ENCODE peak calls at places on chromosomes 13 and 19, in five cellular contexts. One of them, this sample, is unnamed.

GRCh38 chr19:13090511-13091231 is 12.0 kb downstream of the LYL1 start:
- DNase-seq in NCI-H460: no peak
- DNase-seq in HS-27A: no peak
- DNase-seq in T-helper 1 cell: no peak
- DNase-seq in stimulated activated CD8-positive, alpha-beta memory T cell treated with anti-CD3 and anti-CD28 coated beads, Interleukin-4, amount 100 ng/mL, for 1 hour: no peak
- DNase-seq in this sample: no peak

GRCh38 chr13:97982286-97982685 is 28.8 kb downstream of the IPO5 start:
- DNase-seq in NCI-H460: no peak
- DNase-seq in HS-27A: no peak
- DNase-seq in T-helper 1 cell: no peak
- DNase-seq in stimulated activated CD8-positive, alpha-beta memory T cell treated with anti-CD3 and anti-CD28 coated beads, Interleukin-4, amount 100 ng/mL, for 1 hour: no peak
- DNase-seq in this sample: no peak

GRCh38 chr13:98390086-98390697 is 186.7 kb downstream of the STK24 start:
- DNase-seq in NCI-H460: no peak
- DNase-seq in HS-27A: no peak
- DNase-seq in T-helper 1 cell: no peak
- DNase-seq in stimulated activated CD8-positive, alpha-beta memory T cell treated with anti-CD3 and anti-CD28 coated beads, Interleukin-4, amount 100 ng/mL, for 1 hour: no peak
- DNase-seq in this sample: no peak

GRCh38 chr19:18308051-18308947 is 14.6 kb downstream of the LSM4 start:
- DNase-seq in NCI-H460: no peak
- DNase-seq in HS-27A: no peak
- DNase-seq in T-helper 1 cell: no peak
- DNase-seq in stimulated activated CD8-positive, alpha-beta memory T cell treated with anti-CD3 and anti-CD28 coated beads, Interleukin-4, amount 100 ng/mL, for 1 hour: no peak
- DNase-seq in this sample: no peak

GRCh38 chr19:3366761-3367571 is 583 bp downstream of the NFIC start:
- DNase-seq in NCI-H460: no peak
- DNase-seq in HS-27A: no peak
- DNase-seq in T-helper 1 cell: no peak
- DNase-seq in stimulated activated CD8-positive, alpha-beta memory T cell treated with anti-CD3 and anti-CD28 coated beads, Interleukin-4, amount 100 ng/mL, for 1 hour: no peak
- DNase-seq in this sample: no peak

GRCh38 chr13:89726690-89727435 is 1620.6 kb upstream of the MIR17HG start:
- DNase-seq in NCI-H460: no peak
- DNase-seq in HS-27A: no peak
- DNase-seq in T-helper 1 cell: no peak
- DNase-seq in stimulated activated CD8-positive, alpha-beta memory T cell treated with anti-CD3 and anti-CD28 coated beads, Interleukin-4, amount 100 ng/mL, for 1 hour: no peak
- DNase-seq in this sample: no peak

GRCh38 chr13:94842901-94843300 is 130.6 kb upstream of the SOX21 start:
- DNase-seq in NCI-H460: no peak
- DNase-seq in HS-27A: no peak
- DNase-seq in T-helper 1 cell: no peak
- DNase-seq in stimulated activated CD8-positive, alpha-beta memory T cell treated with anti-CD3 and anti-CD28 coated beads, Interleukin-4, amount 100 ng/mL, for 1 hour: no peak
- DNase-seq in this sample: no peak

GRCh38 chr19:29483641-29483920 is 42.2 kb upstream of the VSTM2B start:
- DNase-seq in NCI-H460: no peak
- DNase-seq in HS-27A: no peak
- DNase-seq in T-helper 1 cell: no peak
- DNase-seq in stimulated activated CD8-positive, alpha-beta memory T cell treated with anti-CD3 and anti-CD28 coated beads, Interleukin-4, amount 100 ng/mL, for 1 hour: no peak
- DNase-seq in this sample: no peak

GRCh38 chr13:59745395-59745788 is 418.3 kb downstream of the DIAPH3 start:
- DNase-seq in NCI-H460: no peak
- DNase-seq in HS-27A: no peak
- DNase-seq in T-helper 1 cell: no peak
- DNase-seq in stimulated activated CD8-positive, alpha-beta memory T cell treated with anti-CD3 and anti-CD28 coated beads, Interleukin-4, amount 100 ng/mL, for 1 hour: no peak
- DNase-seq in this sample: no peak

GRCh38 chr19:15187026-15188007 is 13.5 kb downstream of the NOTCH3 start:
- DNase-seq in NCI-H460: peak; percentile 22
- DNase-seq in HS-27A: no peak
- DNase-seq in T-helper 1 cell: no peak
- DNase-seq in stimulated activated CD8-positive, alpha-beta memory T cell treated with anti-CD3 and anti-CD28 coated beads, Interleukin-4, amount 100 ng/mL, for 1 hour: no peak
- DNase-seq in this sample: no peak

GRCh38 chr13:101487046-101487830 is 34.8 kb downstream of the ITGBL1 start:
- DNase-seq in NCI-H460: no peak
- DNase-seq in HS-27A: no peak
- DNase-seq in T-helper 1 cell: no peak
- DNase-seq in stimulated activated CD8-positive, alpha-beta memory T cell treated with anti-CD3 and anti-CD28 coated beads, Interleukin-4, amount 100 ng/mL, for 1 hour: no peak
- DNase-seq in this sample: no peak

GRCh38 chr13:28337196-28338045 is 157.5 kb downstream of the FLT1 start:
- DNase-seq in NCI-H460: no peak
- DNase-seq in HS-27A: no peak
- DNase-seq in T-helper 1 cell: no peak
- DNase-seq in stimulated activated CD8-positive, alpha-beta memory T cell treated with anti-CD3 and anti-CD28 coated beads, Interleukin-4, amount 100 ng/mL, for 1 hour: no peak
- DNase-seq in this sample: no peak

GRCh38 chr13:54486421-54487166 is 1458.0 kb downstream of the OLFM4 start:
- DNase-seq in NCI-H460: no peak
- DNase-seq in HS-27A: no peak
- DNase-seq in T-helper 1 cell: no peak
- DNase-seq in stimulated activated CD8-positive, alpha-beta memory T cell treated with anti-CD3 and anti-CD28 coated beads, Interleukin-4, amount 100 ng/mL, for 1 hour: no peak
- DNase-seq in this sample: no peak

GRCh38 chr19:18284710-18285430 is 3.4 kb upstream of the JUND start:
- DNase-seq in NCI-H460: no peak
- DNase-seq in HS-27A: no peak
- DNase-seq in T-helper 1 cell: no peak
- DNase-seq in stimulated activated CD8-positive, alpha-beta memory T cell treated with anti-CD3 and anti-CD28 coated beads, Interleukin-4, amount 100 ng/mL, for 1 hour: no peak
- DNase-seq in this sample: no peak

GRCh38 chr19:17294051-17294891 is 9.0 kb downstream of the ABHD8 start:
- DNase-seq in NCI-H460: peak; percentile 37
- DNase-seq in HS-27A: no peak
- DNase-seq in T-helper 1 cell: peak; percentile 38
- DNase-seq in stimulated activated CD8-positive, alpha-beta memory T cell treated with anti-CD3 and anti-CD28 coated beads, Interleukin-4, amount 100 ng/mL, for 1 hour: no peak
- DNase-seq in this sample: no peak

GRCh38 chr19:9406798-9407352 is 28.5 kb downstream of the ZNF266 start:
- DNase-seq in NCI-H460: no peak
- DNase-seq in HS-27A: peak; percentile 57
- DNase-seq in T-helper 1 cell: peak; percentile 19
- DNase-seq in stimulated activated CD8-positive, alpha-beta memory T cell treated with anti-CD3 and anti-CD28 coated beads, Interleukin-4, amount 100 ng/mL, for 1 hour: peak; percentile 6
- DNase-seq in this sample: no peak

GRCh38 chr13:98108330-98108729 is 34.6 kb upstream of the FARP1 start:
- DNase-seq in NCI-H460: no peak
- DNase-seq in HS-27A: no peak
- DNase-seq in T-helper 1 cell: no peak
- DNase-seq in stimulated activated CD8-positive, alpha-beta memory T cell treated with anti-CD3 and anti-CD28 coated beads, Interleukin-4, amount 100 ng/mL, for 1 hour: no peak
- DNase-seq in this sample: no peak

GRCh38 chr13:63351081-63351480 is 1935.4 kb upstream of the PCDH20 start:
- DNase-seq in NCI-H460: no peak
- DNase-seq in HS-27A: no peak
- DNase-seq in T-helper 1 cell: no peak
- DNase-seq in stimulated activated CD8-positive, alpha-beta memory T cell treated with anti-CD3 and anti-CD28 coated beads, Interleukin-4, amount 100 ng/mL, for 1 hour: no peak
- DNase-seq in this sample: no peak

GRCh38 chr13:78228211-78228610 is 309.6 kb upstream of the EDNRB start:
- DNase-seq in NCI-H460: no peak
- DNase-seq in HS-27A: no peak
- DNase-seq in T-helper 1 cell: no peak
- DNase-seq in stimulated activated CD8-positive, alpha-beta memory T cell treated with anti-CD3 and anti-CD28 coated beads, Interleukin-4, amount 100 ng/mL, for 1 hour: no peak
- DNase-seq in this sample: no peak

GRCh38 chr19:5193192-5193591 is 147.4 kb downstream of the PTPRS start:
- DNase-seq in NCI-H460: no peak
- DNase-seq in HS-27A: no peak
- DNase-seq in T-helper 1 cell: no peak
- DNase-seq in stimulated activated CD8-positive, alpha-beta memory T cell treated with anti-CD3 and anti-CD28 coated beads, Interleukin-4, amount 100 ng/mL, for 1 hour: no peak
- DNase-seq in this sample: no peak

GRCh38 chr19:48835734-48836088 is 580 bp downstream of the HSD17B14 start:
- DNase-seq in NCI-H460: peak; percentile 84
- DNase-seq in HS-27A: peak; percentile 72
- DNase-seq in T-helper 1 cell: peak; percentile 81
- DNase-seq in stimulated activated CD8-positive, alpha-beta memory T cell treated with anti-CD3 and anti-CD28 coated beads, Interleukin-4, amount 100 ng/mL, for 1 hour: peak; percentile 87
- DNase-seq in this sample: no peak

GRCh38 chr13:82739881-82740280 is 1142.4 kb downstream of the SLITRK1 start:
- DNase-seq in NCI-H460: no peak
- DNase-seq in HS-27A: no peak
- DNase-seq in T-helper 1 cell: no peak
- DNase-seq in stimulated activated CD8-positive, alpha-beta memory T cell treated with anti-CD3 and anti-CD28 coated beads, Interleukin-4, amount 100 ng/mL, for 1 hour: no peak
- DNase-seq in this sample: no peak

GRCh38 chr19:16951529-16951928 is 62.7 kb downstream of the F2RL3 start:
- DNase-seq in NCI-H460: no peak
- DNase-seq in HS-27A: no peak
- DNase-seq in T-helper 1 cell: no peak
- DNase-seq in stimulated activated CD8-positive, alpha-beta memory T cell treated with anti-CD3 and anti-CD28 coated beads, Interleukin-4, amount 100 ng/mL, for 1 hour: no peak
- DNase-seq in this sample: no peak

GRCh38 chr13:37561031-37561430 is 37.5 kb downstream of the POSTN start:
- DNase-seq in NCI-H460: no peak
- DNase-seq in HS-27A: no peak
- DNase-seq in T-helper 1 cell: no peak
- DNase-seq in stimulated activated CD8-positive, alpha-beta memory T cell treated with anti-CD3 and anti-CD28 coated beads, Interleukin-4, amount 100 ng/mL, for 1 hour: no peak
- DNase-seq in this sample: no peak

GRCh38 chr13:111663505-111663904 is 343.1 kb downstream of the TEX29 start:
- DNase-seq in NCI-H460: no peak
- DNase-seq in HS-27A: no peak
- DNase-seq in T-helper 1 cell: no peak
- DNase-seq in stimulated activated CD8-positive, alpha-beta memory T cell treated with anti-CD3 and anti-CD28 coated beads, Interleukin-4, amount 100 ng/mL, for 1 hour: no peak
- DNase-seq in this sample: no peak

GRCh38 chr13:20193924-20194631 is 1.3 kb upstream of the GJB2 start:
- DNase-seq in NCI-H460: no peak
- DNase-seq in HS-27A: no peak
- DNase-seq in T-helper 1 cell: no peak
- DNase-seq in stimulated activated CD8-positive, alpha-beta memory T cell treated with anti-CD3 and anti-CD28 coated beads, Interleukin-4, amount 100 ng/mL, for 1 hour: no peak
- DNase-seq in this sample: no peak

GRCh38 chr19:48551437-48552302 is at the start of gene SULT2B1:
- DNase-seq in NCI-H460: no peak
- DNase-seq in HS-27A: no peak
- DNase-seq in T-helper 1 cell: no peak
- DNase-seq in stimulated activated CD8-positive, alpha-beta memory T cell treated with anti-CD3 and anti-CD28 coated beads, Interleukin-4, amount 100 ng/mL, for 1 hour: no peak
- DNase-seq in this sample: no peak

GRCh38 chr19:47609885-47610545 is 1.1 kb downstream of the BICRA start:
- DNase-seq in NCI-H460: no peak
- DNase-seq in HS-27A: no peak
- DNase-seq in T-helper 1 cell: peak; percentile 38
- DNase-seq in stimulated activated CD8-positive, alpha-beta memory T cell treated with anti-CD3 and anti-CD28 coated beads, Interleukin-4, amount 100 ng/mL, for 1 hour: peak; percentile 26
- DNase-seq in this sample: no peak

GRCh38 chr19:38506723-38507550 is 73.4 kb downstream of the RYR1 start:
- DNase-seq in NCI-H460: peak; percentile 97
- DNase-seq in HS-27A: no peak
- DNase-seq in T-helper 1 cell: peak; percentile 83
- DNase-seq in stimulated activated CD8-positive, alpha-beta memory T cell treated with anti-CD3 and anti-CD28 coated beads, Interleukin-4, amount 100 ng/mL, for 1 hour: peak; percentile 73
- DNase-seq in this sample: no peak

GRCh38 chr13:93861818-93862217 is 617.7 kb downstream of the DCT start:
- DNase-seq in NCI-H460: peak; percentile 40
- DNase-seq in HS-27A: no peak
- DNase-seq in T-helper 1 cell: no peak
- DNase-seq in stimulated activated CD8-positive, alpha-beta memory T cell treated with anti-CD3 and anti-CD28 coated beads, Interleukin-4, amount 100 ng/mL, for 1 hour: no peak
- DNase-seq in this sample: no peak

GRCh38 chr13:50468849-50469669 is 374.4 kb downstream of the DLEU7 start:
- DNase-seq in NCI-H460: no peak
- DNase-seq in HS-27A: no peak
- DNase-seq in T-helper 1 cell: no peak
- DNase-seq in stimulated activated CD8-positive, alpha-beta memory T cell treated with anti-CD3 and anti-CD28 coated beads, Interleukin-4, amount 100 ng/mL, for 1 hour: no peak
- DNase-seq in this sample: no peak

GRCh38 chr19:41993612-41994483 is at the start of gene ATP1A3:
- DNase-seq in NCI-H460: peak; percentile 25
- DNase-seq in HS-27A: no peak
- DNase-seq in T-helper 1 cell: peak; percentile 61
- DNase-seq in stimulated activated CD8-positive, alpha-beta memory T cell treated with anti-CD3 and anti-CD28 coated beads, Interleukin-4, amount 100 ng/mL, for 1 hour: peak; percentile 33
- DNase-seq in this sample: no peak

GRCh38 chr13:36432106-36432544 is at the start of gene CCNA1:
- DNase-seq in NCI-H460: no peak
- DNase-seq in HS-27A: no peak
- DNase-seq in T-helper 1 cell: no peak
- DNase-seq in stimulated activated CD8-positive, alpha-beta memory T cell treated with anti-CD3 and anti-CD28 coated beads, Interleukin-4, amount 100 ng/mL, for 1 hour: no peak
- DNase-seq in this sample: no peak

GRCh38 chr13:99380921-99381645 is 73.9 kb upstream of the GPR183 start:
- DNase-seq in NCI-H460: no peak
- DNase-seq in HS-27A: no peak
- DNase-seq in T-helper 1 cell: no peak
- DNase-seq in stimulated activated CD8-positive, alpha-beta memory T cell treated with anti-CD3 and anti-CD28 coated beads, Interleukin-4, amount 100 ng/mL, for 1 hour: no peak
- DNase-seq in this sample: no peak

GRCh38 chr19:11624064-11624463 is 26.8 kb downstream of the ZNF627 start:
- DNase-seq in NCI-H460: no peak
- DNase-seq in HS-27A: no peak
- DNase-seq in T-helper 1 cell: no peak
- DNase-seq in stimulated activated CD8-positive, alpha-beta memory T cell treated with anti-CD3 and anti-CD28 coated beads, Interleukin-4, amount 100 ng/mL, for 1 hour: no peak
- DNase-seq in this sample: no peak

GRCh38 chr19:17982430-17982829 is 15.5 kb downstream of the KCNN1 start:
- DNase-seq in NCI-H460: no peak
- DNase-seq in HS-27A: no peak
- DNase-seq in T-helper 1 cell: no peak
- DNase-seq in stimulated activated CD8-positive, alpha-beta memory T cell treated with anti-CD3 and anti-CD28 coated beads, Interleukin-4, amount 100 ng/mL, for 1 hour: no peak
- DNase-seq in this sample: no peak

GRCh38 chr19:33040994-33041827 is 23.5 kb downstream of the RHPN2 start:
- DNase-seq in NCI-H460: no peak
- DNase-seq in HS-27A: no peak
- DNase-seq in T-helper 1 cell: no peak
- DNase-seq in stimulated activated CD8-positive, alpha-beta memory T cell treated with anti-CD3 and anti-CD28 coated beads, Interleukin-4, amount 100 ng/mL, for 1 hour: no peak
- DNase-seq in this sample: no peak

GRCh38 chr19:33217881-33218280 is 7.8 kb downstream of the SLC7A10 start:
- DNase-seq in NCI-H460: no peak
- DNase-seq in HS-27A: no peak
- DNase-seq in T-helper 1 cell: no peak
- DNase-seq in stimulated activated CD8-positive, alpha-beta memory T cell treated with anti-CD3 and anti-CD28 coated beads, Interleukin-4, amount 100 ng/mL, for 1 hour: no peak
- DNase-seq in this sample: no peak

GRCh38 chr19:44907613-44908012 is 2.0 kb downstream of the APOE start:
- DNase-seq in NCI-H460: no peak
- DNase-seq in HS-27A: no peak
- DNase-seq in T-helper 1 cell: no peak
- DNase-seq in stimulated activated CD8-positive, alpha-beta memory T cell treated with anti-CD3 and anti-CD28 coated beads, Interleukin-4, amount 100 ng/mL, for 1 hour: no peak
- DNase-seq in this sample: no peak

This sample was measured in NCI-H1436 treated with DMSO at 0.1 percent for 48 hours.